ENCODE peak calls at places on chromosomes 11 and 22, in eight cellular contexts. H is cardiac septum; T is HFF-Myc; K is OCI-LY7; V is activated CD8-positive, alpha-beta memory T cell treated with anti-CD3 and anti-CD28 coated beads for 4 hours; A is GM04503; L is CD8-positive, alpha-beta memory T cell; R is CD8-positive, alpha-beta T cell. S is an unnamed sample.

GRCh38 chr11:61787928-61788491 is 4.4 kb downstream of the TMEM258 start:
- DNase-seq in H (no peak), T (peak; percentile 7), K (peak; percentile 25), V (no peak), A (no peak), L (no peak), R (no peak), S (no peak)

GRCh38 chr11:92211576-92212167 is 12.9 kb upstream of the FAT3 start:
- DNase-seq in H (no peak), T (no peak), K (no peak), V (no peak), A (no peak), L (no peak), R (no peak), S (no peak)

GRCh38 chr11:93733474-93733873 is 7.8 kb downstream of the TAF1D start:
- DNase-seq in H (no peak), T (no peak), K (no peak), V (no peak), A (no peak), L (no peak), R (no peak), S (no peak)

GRCh38 chr22:27726344-27726725 is 75.2 kb downstream of the MN1 start:
- DNase-seq in H (no peak), T (no peak), K (no peak), V (no peak), A (no peak), L (no peak), R (no peak), S (no peak)

GRCh38 chr11:85590848-85591483 is 36.2 kb downstream of the DLG2 start:
- DNase-seq in H (no peak), T (peak; percentile 4), K (peak; percentile 35), V (no peak), A (peak; percentile 13), L (no peak), R (no peak), S (peak; percentile 4)

GRCh38 chr11:63911876-63912275 is 5.1 kb downstream of the RCOR2 start:
- DNase-seq in H (no peak), T (no peak), K (no peak), V (no peak), A (no peak), L (no peak), R (no peak), S (no peak)

GRCh38 chr22:36874309-36874696 is 13.5 kb downstream of the NCF4 start:
- DNase-seq in H (no peak), T (no peak), K (no peak), V (no peak), A (no peak), L (no peak), R (no peak), S (no peak)

GRCh38 chr11:66607126-66607834 is 9.2 kb upstream of the RBM14 start:
- DNase-seq in H (peak; percentile 82), T (no peak), K (no peak), V (no peak), A (peak; percentile 65), L (no peak), R (no peak), S (peak; percentile 69)

GRCh38 chr11:10211470-10211869 is 82.5 kb downstream of the SBF2 start:
- DNase-seq in H (no peak), T (no peak), K (no peak), V (no peak), A (no peak), L (no peak), R (no peak), S (no peak)

GRCh38 chr11:124676386-124676785 is 2.7 kb downstream of the SPA17 start:
- DNase-seq in H (no peak), T (peak; percentile 24), K (no peak), V (no peak), A (peak; percentile 24), L (no peak), R (no peak), S (peak; percentile 28)

GRCh38 chr11:112336356-112336886 is 75.8 kb upstream of the PLET1 start:
- DNase-seq in H (no peak), T (no peak), K (no peak), V (no peak), A (no peak), L (no peak), R (no peak), S (no peak)

GRCh38 chr11:129791515-129791914 is 24.1 kb upstream of the TMEM45B start:
- DNase-seq in H (no peak), T (no peak), K (no peak), V (no peak), A (no peak), L (no peak), R (no peak), S (no peak)

GRCh38 chr22:43491177-43491576 is 79.4 kb downstream of the MPPED1 start:
- DNase-seq in H (no peak), T (no peak), K (no peak), V (no peak), A (no peak), L (no peak), R (no peak), S (no peak)

GRCh38 chr11:79400717-79401330 is 40.0 kb downstream of the TENM4 start:
- DNase-seq in H (no peak), T (peak; percentile 4), K (peak; percentile 36), V (no peak), A (no peak), L (no peak), R (no peak), S (no peak)

GRCh38 chr11:5643585-5643984 is 18.8 kb downstream of the TRIM34 start:
- DNase-seq in H (no peak), T (no peak), K (no peak), V (no peak), A (no peak), L (no peak), R (no peak), S (no peak)

GRCh38 chr11:113204280-113204679 is 110.1 kb upstream of the TTC12 start:
- DNase-seq in H (no peak), T (no peak), K (no peak), V (no peak), A (no peak), L (no peak), R (no peak), S (no peak)

GRCh38 chr11:115042002-115042401 is 363.7 kb downstream of the NXPE2 start:
- DNase-seq in H (no peak), T (no peak), K (no peak), V (no peak), A (no peak), L (no peak), R (no peak), S (no peak)

GRCh38 chr11:66848671-66849500 is 5.6 kb downstream of the RCE1 start:
- DNase-seq in H (peak; percentile 58), T (no peak), K (no peak), V (no peak), A (no peak), L (peak; percentile 43), R (no peak), S (no peak)

GRCh38 chr11:9090488-9091043 is 833 bp downstream of the SCUBE2 start:
- DNase-seq in H (no peak), T (no peak), K (no peak), V (no peak), A (no peak), L (no peak), R (no peak), S (no peak)